ENCODE peak calls at places on chromosomes 3 and 15, in seven cellular contexts. P is left ventricle myocardium superior, J is AG08396, S is COR-L47, V is erythroblast, A is A549, N is lower leg skin. M is an unnamed sample.

GRCh38 chr3:161066926-161067325 is 38.2 kb downstream of the B3GALNT1 start:
- DNase-seq in V (peak), N (no peak), S (no peak), A (no peak), J (no peak), P (no peak), M (no peak)

GRCh38 chr3:162217603-162218002 is 721.0 kb downstream of the OTOL1 start:
- DNase-seq in P (no peak), V (no peak), A (no peak), S (no peak), N (no peak), J (peak), M (no peak)

GRCh38 chr3:33004205-33004604 is 52.8 kb downstream of the CCR4 start:
- DNase-seq in V (no peak), J (no peak), S (no peak), A (no peak), P (no peak), N (peak), M (no peak)

GRCh38 chr3:56928379-56929068 is 126.8 kb upstream of the ARHGEF3 start:
- DNase-seq in V (no peak), P (no peak), J (no peak), A (no peak), N (no peak), S (no peak), M (peak)

GRCh38 chr3:100902572-100902971 is 90.6 kb downstream of the ABI3BP start:
- DNase-seq in V (no peak), N (no peak), S (no peak), J (peak), A (no peak), P (no peak), M (no peak)

GRCh38 chr15:23629234-23629805 is 18.3 kb downstream of the MAGEL2 start:
- DNase-seq in A (no peak), V (peak), J (no peak), N (no peak), P (no peak), S (peak), M (peak)

GRCh38 chr15:65336369-65336766 is 31.9 kb downstream of the RNU5B-1 start:
- DNase-seq in V (no peak), N (no peak), A (no peak), J (no peak), P (no peak), S (no peak), M (no peak)

GRCh38 chr3:191005790-191006189 is 143.3 kb upstream of the GMNC start:
- DNase-seq in V (no peak), N (no peak), P (no peak), J (no peak), A (no peak), S (no peak), M (no peak)

GRCh38 chr3:55675478-55675877 is 188.4 kb upstream of the WNT5A start:
- DNase-seq in N (no peak), P (no peak), J (no peak), A (no peak), S (no peak), V (no peak), M (no peak)

GRCh38 chr15:98647774-98648653 is at the start of gene IGF1R:
- DNase-seq in A (peak), V (peak), S (peak), N (peak), J (peak), P (peak), M (peak)

GRCh38 chr3:76199382-76199781 is 414.0 kb upstream of the ZNF717 start:
- DNase-seq in V (no peak), N (no peak), S (no peak), A (no peak), J (no peak), P (no peak), M (no peak)

GRCh38 chr15:34188711-34189110 is 21.2 kb downstream of the KATNBL1 start:
- DNase-seq in J (no peak), N (no peak), V (no peak), S (no peak), P (no peak), A (no peak), M (no peak)

GRCh38 chr3:105369501-105370371 is 3.0 kb downstream of the ALCAM start:
- DNase-seq in N (peak), V (peak), A (peak), S (peak), P (peak), J (peak), M (no peak)

GRCh38 chr15:71424765-71425164 is 309.5 kb downstream of the THSD4 start:
- DNase-seq in P (no peak), A (no peak), J (no peak), S (no peak), N (no peak), V (no peak), M (no peak)

GRCh38 chr3:153273767-153274443 is 111.9 kb downstream of the RAP2B start:
- DNase-seq in J (peak), S (no peak), A (no peak), V (no peak), N (no peak), P (no peak), M (no peak)

GRCh38 chr3:147943265-147943945 is 534.2 kb downstream of the ZIC1 start:
- DNase-seq in N (no peak), P (no peak), S (no peak), A (peak), J (peak), V (no peak), M (no peak)

GRCh38 chr3:187741403-187742350 is 3.6 kb downstream of the BCL6 start:
- DNase-seq in V (peak), A (peak), P (peak), N (peak), S (no peak), J (peak), M (peak)

GRCh38 chr3:183308746-183309145 is 55.7 kb downstream of the B3GNT5 start:
- DNase-seq in P (no peak), J (no peak), A (no peak), N (no peak), V (no peak), S (no peak), M (no peak)

GRCh38 chr3:105829229-105829628 is 39.6 kb downstream of the CBLB start:
- DNase-seq in J (no peak), P (no peak), S (no peak), V (peak), N (no peak), A (no peak), M (no peak)

GRCh38 chr3:112390783-112391641 is 58.1 kb downstream of the CD200 start:
- DNase-seq in N (no peak), S (peak), A (no peak), P (no peak), V (no peak), J (peak), M (no peak)

M was measured in NCI-H2227 treated with DMSO at 0.1 percent for 48 hours.